ENCODE peak calls at places on chromosomes 13 and 19, in five cellular contexts. C, V, Q, D and L are unnamed samples.

GRCh38 chr19:42111811-42112210 is 20.4 kb downstream of the POU2F2 start:
- DNase-seq in Q (no peak), C (no peak), V (no peak), D (no peak), L (no peak)

GRCh38 chr13:113990321-113990837 is 16.5 kb upstream of the C13orf46 start:
- DNase-seq in Q (peak; percentile 5), D (no peak), C (no peak), V (no peak), L (no peak)

GRCh38 chr19:1261863-1262686 is 7.1 kb upstream of the CIRBP start:
- DNase-seq in D (peak; percentile 41), C (peak; percentile 23), Q (peak; percentile 94), V (peak; percentile 94), L (peak; percentile 94)

GRCh38 chr19:51712461-51713081 is 11.2 kb downstream of the HAS1 start:
- DNase-seq in C (peak; percentile 73), Q (peak; percentile 20), V (no peak), D (peak; percentile 71), L (peak; percentile 22)

GRCh38 chr13:57629821-57630235 is 1.7 kb upstream of the PCDH17 start:
- DNase-seq in Q (peak; percentile 48), C (peak; percentile 98), V (peak; percentile 27), D (peak; percentile 84), L (peak; percentile 87)

GRCh38 chr13:43261018-43261417 is 237.6 kb downstream of the DNAJC15 start:
- DNase-seq in D (peak; percentile 30), C (no peak), V (no peak), Q (no peak), L (no peak)

GRCh38 chr13:34545461-34545860 is 396.6 kb upstream of the NBEA start:
- DNase-seq in V (no peak), D (no peak), Q (no peak), C (no peak), L (no peak)

GRCh38 chr13:52615817-52616216 is 26.4 kb upstream of the HNRNPA1L2 start:
- DNase-seq in V (no peak), D (no peak), C (no peak), Q (no peak), L (no peak)

GRCh38 chr13:54185785-54186184 is 1157.2 kb downstream of the OLFM4 start:
- DNase-seq in Q (peak; percentile 1), C (peak; percentile 73), V (no peak), D (no peak), L (no peak)

GRCh38 chr19:51339687-51340656 is 2.0 kb downstream of the VSIG10L start:
- DNase-seq in V (peak; percentile 99), Q (peak; percentile 92), D (peak; percentile 99), C (peak; percentile 98), L (peak; percentile 98)

GRCh38 chr19:11247391-11247790 is 8.0 kb downstream of the ANGPTL8 start:
- DNase-seq in D (peak; percentile 88), Q (peak; percentile 51), C (no peak), V (no peak), L (no peak)

GRCh38 chr13:112575680-112576079 is 12.3 kb downstream of the TUBGCP3 start:
- DNase-seq in D (no peak), Q (peak; percentile 46), V (no peak), C (no peak), L (no peak)

GRCh38 chr19:46863818-46864629 is 3.2 kb downstream of the ARHGAP35 start:
- DNase-seq in D (peak; percentile 84), C (peak; percentile 82), Q (peak; percentile 82), V (no peak), L (no peak)

GRCh38 chr13:42168497-42168896 is 103.5 kb upstream of the AKAP11 start:
- DNase-seq in Q (no peak), C (no peak), V (no peak), D (no peak), L (no peak)

GRCh38 chr19:2123682-2124387 is 27.1 kb downstream of the IZUMO4 start:
- DNase-seq in D (peak; percentile 9), V (no peak), C (peak; percentile 77), Q (no peak), L (no peak)

GRCh38 chr13:40221460-40222201 is 444.8 kb downstream of the FOXO1 start:
- DNase-seq in V (peak; percentile 28), D (peak; percentile 90), Q (no peak), C (no peak), L (no peak)

GRCh38 chr19:45784096-45784495 is 1.8 kb upstream of the DMPK start:
- DNase-seq in D (no peak), V (no peak), C (no peak), Q (no peak), L (no peak)

GRCh38 chr13:34459856-34460255 is 482.2 kb upstream of the NBEA start:
- DNase-seq in Q (no peak), C (no peak), D (peak; percentile 6), V (no peak), L (no peak)

GRCh38 chr13:100694722-100695644 is 20.4 kb upstream of the TMTC4 start:
- DNase-seq in Q (peak; percentile 34), D (peak; percentile 97), C (peak; percentile 77), V (peak; percentile 31), L (no peak)

GRCh38 chr13:35766663-35767062 is 290.2 kb upstream of the MAB21L1 start:
- DNase-seq in C (no peak), Q (no peak), V (no peak), D (no peak), L (no peak)

GRCh38 chr13:42038661-42039456 is 9.6 kb upstream of the DGKH start:
- DNase-seq in D (no peak), V (no peak), C (peak; percentile 17), Q (peak; percentile 1), L (no peak)

GRCh38 chr13:100675660-100676129 is 1.1 kb upstream of the TMTC4 start:
- DNase-seq in C (no peak), D (no peak), V (no peak), Q (no peak), L (no peak)

GRCh38 chr19:38228491-38229439 is 4.7 kb upstream of the DPF1 start:
- DNase-seq in V (no peak), D (no peak), C (peak; percentile 87), Q (no peak), L (no peak)

GRCh38 chr13:80215368-80215767 is 125.6 kb downstream of the SPRY2 start:
- DNase-seq in D (peak; percentile 20), V (no peak), Q (peak; percentile 11), C (no peak), L (no peak)

GRCh38 chr13:113914333-113915011 is 50.6 kb upstream of the GAS6 start:
- DNase-seq in V (no peak), D (no peak), C (no peak), Q (no peak), L (no peak)

GRCh38 chr13:94617389-94618000 is 15.8 kb downstream of the GPR180 start:
- DNase-seq in V (no peak), Q (no peak), D (peak; percentile 37), C (no peak), L (no peak)

GRCh38 chr13:31179754-31180153 is 18.1 kb upstream of the HSPH1 start:
- DNase-seq in Q (no peak), D (no peak), C (no peak), V (no peak), L (no peak)

GRCh38 chr13:30752201-30752797 is 17.0 kb downstream of the ALOX5AP start:
- DNase-seq in C (no peak), Q (peak; percentile 15), D (peak; percentile 68), V (no peak), L (no peak)

GRCh38 chr19:6828306-6828697 is 55.8 kb downstream of the VAV1 start:
- DNase-seq in Q (no peak), V (no peak), C (no peak), D (no peak), L (no peak)

GRCh38 chr13:33015791-33016323 is 366 bp upstream of the KL start:
- DNase-seq in D (no peak), Q (peak; percentile 23), C (peak; percentile 45), V (peak; percentile 47), L (no peak)

GRCh38 chr13:34361528-34361927 is 543.6 kb downstream of the RFC3 start:
- DNase-seq in D (no peak), V (no peak), C (no peak), Q (no peak), L (no peak)

GRCh38 chr13:80605007-80605406 is 264.1 kb upstream of the SPRY2 start:
- DNase-seq in C (no peak), Q (no peak), D (no peak), V (no peak), L (no peak)

GRCh38 chr19:35204799-35205732 is 23.5 kb downstream of the FAM187B start:
- DNase-seq in D (no peak), Q (no peak), C (no peak), V (peak; percentile 58), L (no peak)

GRCh38 chr19:18159810-18160209 is 6.8 kb downstream of the PIK3R2 start:
- DNase-seq in D (no peak), Q (no peak), V (no peak), C (no peak), L (no peak)

GRCh38 chr19:53880716-53881481 is 1.1 kb upstream of the PRKCG start:
- DNase-seq in D (no peak), Q (no peak), V (no peak), C (peak; percentile 28), L (no peak)

GRCh38 chr13:31119966-31120733 is 41.6 kb downstream of the HSPH1 start:
- DNase-seq in D (peak; percentile 8), Q (no peak), V (no peak), C (no peak), L (no peak)

GRCh38 chr19:7687177-7687576 is 6.5 kb downstream of the TRAPPC5 start:
- DNase-seq in Q (no peak), D (no peak), V (no peak), C (no peak), L (no peak)

GRCh38 chr13:112803422-112803821 is 113.6 kb downstream of the ATP11A start:
- DNase-seq in D (no peak), Q (no peak), V (no peak), C (no peak), L (no peak)

GRCh38 chr13:97749174-97749573 is 204.3 kb upstream of the IPO5 start:
- DNase-seq in V (no peak), D (peak; percentile 47), C (no peak), Q (no peak), L (no peak)

GRCh38 chr19:48244289-48244688 is 11.4 kb downstream of the CARD8 start:
- DNase-seq in C (no peak), Q (no peak), V (no peak), D (peak; percentile 41), L (no peak)

GRCh38 chr13:46031581-46032263 is 20.8 kb downstream of the ZC3H13 start:
- DNase-seq in Q (no peak), C (no peak), D (no peak), V (no peak), L (no peak)
- H3K36me3 ChIP-seq in Q (no peaks in the 10 kb centered on the region), C (no peaks in the 10 kb centered on the region), D (no peaks in the 10 kb centered on the region), V (peaks cover 6% of the 10 kb centered on the region), L (peaks cover 16% of the 10 kb centered on the region)

GRCh38 chr19:4474504-4475136 is 2.5 kb downstream of the HDGFL2 start:
- DNase-seq in V (no peak), Q (peak; percentile 28), D (peak; percentile 72), C (peak; percentile 93), L (no peak)
- H3K4me3 ChIP-seq in V (no peak overlapping the region), Q (no peak overlapping the region), D (peak overlapping the region; percentile 91), C (peak overlapping the region; percentile 100), L (peak overlapping the region; percentile 100)

GRCh38 chr19:49490287-49491029 is 3.0 kb downstream of the RPL13A start:
- DNase-seq in V (no peak), Q (no peak), D (no peak), C (no peak), L (no peak)
- H3K36me3 ChIP-seq in V (peaks cover 34% of the 10 kb centered on the region), Q (peaks cover 40% of the 10 kb centered on the region), D (peaks cover 38% of the 10 kb centered on the region), C (peaks cover 4% of the 10 kb centered on the region), L (peaks cover 32% of the 10 kb centered on the region)

GRCh38 chr13:109271991-109272454 is 514.4 kb downstream of the IRS2 start:
- DNase-seq in Q (no peak), C (peak; percentile 60), V (no peak), D (no peak), L (no peak)
- H3K4me3 ChIP-seq in Q (no peak overlapping the region), C (no peak overlapping the region), V (no peak overlapping the region), D (no peak overlapping the region), L (no peak overlapping the region)